ENCODE peak calls at places on chromosomes 6 and 20, in seven cellular contexts. One of them, this sample, is unnamed.

GRCh38 chr6:31892821-31893220 is 4.7 kb downstream of the EHMT2 start:
- DNase-seq in neuronal stem cell: no peak
- DNase-seq in IMR-90: no peak
- DNase-seq in mesendoderm: no peak
- DNase-seq in mesenchymal stem cell: no peak
- DNase-seq in H1: no peak
- DNase-seq in trophoblast cell: no peak
- DNase-seq in this sample: no peak

GRCh38 chr20:33785503-33785902 is 25.6 kb upstream of the CHMP4B start:
- DNase-seq in neuronal stem cell: no peak
- DNase-seq in IMR-90: no peak
- DNase-seq in mesendoderm: no peak
- DNase-seq in mesenchymal stem cell: no peak
- DNase-seq in H1: no peak
- DNase-seq in trophoblast cell: no peak
- DNase-seq in this sample: no peak

GRCh38 chr20:24708411-24709295 is 239.2 kb downstream of the SYNDIG1 start:
- DNase-seq in neuronal stem cell: no peak
- DNase-seq in IMR-90: peak; percentile 4
- DNase-seq in mesendoderm: no peak
- DNase-seq in mesenchymal stem cell: no peak
- DNase-seq in H1: no peak
- DNase-seq in trophoblast cell: no peak
- DNase-seq in this sample: no peak

GRCh38 chr6:90860822-90861601 is 274.1 kb upstream of the MAP3K7 start:
- DNase-seq in neuronal stem cell: no peak
- DNase-seq in IMR-90: peak; percentile 15
- DNase-seq in mesendoderm: peak; percentile 44
- DNase-seq in mesenchymal stem cell: no peak
- DNase-seq in H1: no peak
- DNase-seq in trophoblast cell: no peak
- DNase-seq in this sample: no peak

GRCh38 chr6:54057068-54057467 is 54.2 kb upstream of the MLIP start:
- DNase-seq in neuronal stem cell: no peak
- DNase-seq in IMR-90: no peak
- DNase-seq in mesendoderm: no peak
- DNase-seq in mesenchymal stem cell: no peak
- DNase-seq in H1: no peak
- DNase-seq in trophoblast cell: no peak
- DNase-seq in this sample: no peak

GRCh38 chr6:13146429-13146828 is 181.9 kb downstream of the TBC1D7 start:
- DNase-seq in neuronal stem cell: no peak
- DNase-seq in IMR-90: no peak
- DNase-seq in mesendoderm: no peak
- DNase-seq in mesenchymal stem cell: no peak
- DNase-seq in H1: no peak
- DNase-seq in trophoblast cell: no peak
- DNase-seq in this sample: no peak

GRCh38 chr6:8658391-8658790 is 223.0 kb upstream of the SLC35B3 start:
- DNase-seq in neuronal stem cell: no peak
- DNase-seq in IMR-90: no peak
- DNase-seq in mesendoderm: no peak
- DNase-seq in mesenchymal stem cell: no peak
- DNase-seq in H1: no peak
- DNase-seq in trophoblast cell: no peak
- DNase-seq in this sample: no peak

GRCh38 chr6:137229075-137229759 is 10.0 kb upstream of the IFNGR1 start:
- DNase-seq in neuronal stem cell: no peak
- DNase-seq in IMR-90: no peak
- DNase-seq in mesendoderm: no peak
- DNase-seq in mesenchymal stem cell: no peak
- DNase-seq in H1: no peak
- DNase-seq in trophoblast cell: no peak
- DNase-seq in this sample: no peak

GRCh38 chr6:122833229-122833556 is 44.1 kb downstream of the SMPDL3A start:
- DNase-seq in neuronal stem cell: peak; percentile 58
- DNase-seq in IMR-90: no peak
- DNase-seq in mesendoderm: no peak
- DNase-seq in mesenchymal stem cell: no peak
- DNase-seq in H1: no peak
- DNase-seq in trophoblast cell: no peak
- DNase-seq in this sample: peak; percentile 57

GRCh38 chr20:19688031-19688806 is 69.8 kb upstream of the RIN2 start:
- DNase-seq in neuronal stem cell: no peak
- DNase-seq in IMR-90: peak; percentile 92
- DNase-seq in mesendoderm: peak; percentile 79
- DNase-seq in mesenchymal stem cell: peak; percentile 87
- DNase-seq in H1: peak; percentile 34
- DNase-seq in trophoblast cell: peak; percentile 58
- DNase-seq in this sample: peak; percentile 79

GRCh38 chr6:52839124-52840055 is 1.2 kb downstream of the GSTA5 start:
- DNase-seq in neuronal stem cell: peak; percentile 48
- DNase-seq in IMR-90: peak; percentile 62
- DNase-seq in mesendoderm: peak; percentile 93
- DNase-seq in mesenchymal stem cell: peak; percentile 75
- DNase-seq in H1: peak; percentile 50
- DNase-seq in trophoblast cell: peak; percentile 86
- DNase-seq in this sample: peak; percentile 82

GRCh38 chr6:130359736-130360135 is 6.1 kb upstream of the TMEM200A start:
- DNase-seq in neuronal stem cell: no peak
- DNase-seq in IMR-90: no peak
- DNase-seq in mesendoderm: no peak
- DNase-seq in mesenchymal stem cell: no peak
- DNase-seq in H1: no peak
- DNase-seq in trophoblast cell: no peak
- DNase-seq in this sample: no peak

GRCh38 chr6:7254980-7255825 is 57.8 kb downstream of the SSR1 start:
- DNase-seq in neuronal stem cell: no peak
- DNase-seq in IMR-90: no peak
- DNase-seq in mesendoderm: no peak
- DNase-seq in mesenchymal stem cell: no peak
- DNase-seq in H1: no peak
- DNase-seq in trophoblast cell: no peak
- DNase-seq in this sample: no peak

GRCh38 chr6:90135672-90136071 is 161.0 kb downstream of the BACH2 start:
- DNase-seq in neuronal stem cell: no peak
- DNase-seq in IMR-90: peak; percentile 90
- DNase-seq in mesendoderm: no peak
- DNase-seq in mesenchymal stem cell: peak; percentile 48
- DNase-seq in H1: no peak
- DNase-seq in trophoblast cell: no peak
- DNase-seq in this sample: no peak

GRCh38 chr20:8901237-8902025 is 167.5 kb upstream of the PLCB4 start:
- DNase-seq in neuronal stem cell: no peak
- DNase-seq in IMR-90: no peak
- DNase-seq in mesendoderm: no peak
- DNase-seq in mesenchymal stem cell: no peak
- DNase-seq in H1: no peak
- DNase-seq in trophoblast cell: no peak
- DNase-seq in this sample: no peak

GRCh38 chr6:85747654-85748053 is 105.0 kb upstream of the SYNCRIP start:
- DNase-seq in neuronal stem cell: no peak
- DNase-seq in IMR-90: peak; percentile 84
- DNase-seq in mesendoderm: no peak
- DNase-seq in mesenchymal stem cell: peak; percentile 10
- DNase-seq in H1: no peak
- DNase-seq in trophoblast cell: no peak
- DNase-seq in this sample: no peak

GRCh38 chr20:61580958-61581824 is 329.1 kb downstream of the CDH4 start:
- DNase-seq in neuronal stem cell: no peak
- DNase-seq in IMR-90: no peak
- DNase-seq in mesendoderm: peak; percentile 13
- DNase-seq in mesenchymal stem cell: no peak
- DNase-seq in H1: no peak
- DNase-seq in trophoblast cell: no peak
- DNase-seq in this sample: no peak

GRCh38 chr20:57134804-57135203 is 131.6 kb downstream of the BMP7 start:
- DNase-seq in neuronal stem cell: no peak
- DNase-seq in IMR-90: no peak
- DNase-seq in mesendoderm: no peak
- DNase-seq in mesenchymal stem cell: no peak
- DNase-seq in H1: no peak
- DNase-seq in trophoblast cell: no peak
- DNase-seq in this sample: no peak
- H3K23ac ChIP-seq in neuronal stem cell: no peak overlapping the region
- H3K23ac ChIP-seq in IMR-90: no peak overlapping the region
- H3K23ac ChIP-seq in mesendoderm: no peak overlapping the region
- H3K23ac ChIP-seq in mesenchymal stem cell: no peak overlapping the region
- H3K23ac ChIP-seq in H1: no peak overlapping the region
- H3K23ac ChIP-seq in trophoblast cell: no peak overlapping the region
- H3K23ac ChIP-seq in this sample: no peak overlapping the region

GRCh38 chr6:40077315-40077714 is 143.1 kb upstream of the MOCS1 start:
- DNase-seq in neuronal stem cell: no peak
- DNase-seq in IMR-90: no peak
- DNase-seq in mesendoderm: no peak
- DNase-seq in mesenchymal stem cell: no peak
- DNase-seq in H1: no peak
- DNase-seq in trophoblast cell: peak; percentile 46
- DNase-seq in this sample: no peak

GRCh38 chr6:40074292-40075050 is 140.2 kb upstream of the MOCS1 start:
- DNase-seq in neuronal stem cell: no peak
- DNase-seq in IMR-90: no peak
- DNase-seq in mesendoderm: no peak
- DNase-seq in mesenchymal stem cell: no peak
- DNase-seq in H1: no peak
- DNase-seq in trophoblast cell: peak; percentile 15
- DNase-seq in this sample: no peak

GRCh38 chr6:40075051-40075445 is 140.8 kb upstream of the MOCS1 start:
- DNase-seq in neuronal stem cell: no peak
- DNase-seq in IMR-90: no peak
- DNase-seq in mesendoderm: no peak
- DNase-seq in mesenchymal stem cell: no peak
- DNase-seq in H1: no peak
- DNase-seq in trophoblast cell: no peak
- DNase-seq in this sample: no peak
- H3K23ac ChIP-seq in neuronal stem cell: no peak overlapping the region
- H3K23ac ChIP-seq in IMR-90: no peak overlapping the region
- H3K23ac ChIP-seq in mesendoderm: no peak overlapping the region
- H3K23ac ChIP-seq in mesenchymal stem cell: no peak overlapping the region
- H3K23ac ChIP-seq in H1: no peak overlapping the region
- H3K23ac ChIP-seq in trophoblast cell: no peak overlapping the region
- H3K23ac ChIP-seq in this sample: no peak overlapping the region

GRCh38 chr6:168322966-168323365 is 3.4 kb upstream of the DACT2 start:
- DNase-seq in neuronal stem cell: no peak
- DNase-seq in IMR-90: no peak
- DNase-seq in mesendoderm: no peak
- DNase-seq in mesenchymal stem cell: no peak
- DNase-seq in H1: no peak
- DNase-seq in trophoblast cell: peak; percentile 57
- DNase-seq in this sample: no peak
- H3K23ac ChIP-seq in neuronal stem cell: no peak overlapping the region
- H3K23ac ChIP-seq in IMR-90: no peak overlapping the region
- H3K23ac ChIP-seq in mesendoderm: no peak overlapping the region
- H3K23ac ChIP-seq in mesenchymal stem cell: no peak overlapping the region
- H3K23ac ChIP-seq in H1: no peak overlapping the region
- H3K23ac ChIP-seq in trophoblast cell: no peak overlapping the region
- H3K23ac ChIP-seq in this sample: no peak overlapping the region

DNA sequence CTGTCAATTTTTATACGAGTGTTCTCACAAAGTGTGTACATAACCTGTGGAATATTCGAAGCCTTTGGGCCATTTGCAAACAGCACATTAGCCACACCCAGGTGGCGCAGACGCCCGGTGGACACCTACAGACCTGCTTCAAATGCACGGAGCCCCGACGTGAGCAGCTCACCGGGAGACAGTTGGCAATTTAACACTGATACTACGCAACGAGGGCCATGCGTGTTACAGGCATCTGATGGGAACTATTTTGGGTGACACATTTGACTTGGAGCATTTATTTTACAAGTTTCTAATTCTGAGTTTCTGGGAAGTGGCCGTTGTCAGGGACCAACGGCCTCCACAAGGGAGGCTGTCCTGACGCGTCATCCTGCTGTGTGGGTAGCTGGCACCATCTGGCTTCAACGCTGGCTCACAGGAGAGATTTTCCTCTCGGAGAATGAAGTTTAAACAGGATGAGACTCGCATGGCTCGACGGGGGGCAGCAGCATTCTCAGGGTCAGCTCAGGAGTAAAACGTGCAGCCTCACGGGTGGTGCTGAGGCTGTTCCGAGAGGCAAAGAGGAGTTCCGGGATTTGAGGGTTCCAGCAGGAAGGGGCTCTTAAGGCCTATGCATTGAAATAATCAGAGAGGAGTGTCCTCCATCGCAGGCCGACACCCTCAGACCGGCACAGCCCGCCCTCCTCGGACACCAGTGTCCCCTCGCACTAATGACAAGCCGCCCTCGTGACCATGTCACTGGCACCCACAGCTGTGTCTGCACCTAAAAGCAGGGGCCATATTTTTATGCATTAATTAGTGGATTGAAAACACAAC is 207.4 kb downstream of the DLL1 start:
- DNase-seq in neuronal stem cell: no peak
- DNase-seq in IMR-90: no peak
- DNase-seq in mesendoderm: no peak
- DNase-seq in mesenchymal stem cell: no peak
- DNase-seq in H1: no peak
- DNase-seq in trophoblast cell: no peak
- DNase-seq in this sample: no peak
- H3K23ac ChIP-seq in neuronal stem cell: no peak overlapping the region
- H3K23ac ChIP-seq in IMR-90: no peak overlapping the region
- H3K23ac ChIP-seq in mesendoderm: no peak overlapping the region
- H3K23ac ChIP-seq in mesenchymal stem cell: no peak overlapping the region
- H3K23ac ChIP-seq in H1: no peak overlapping the region
- H3K23ac ChIP-seq in trophoblast cell: no peak overlapping the region
- H3K23ac ChIP-seq in this sample: no peak overlapping the region

DNA sequence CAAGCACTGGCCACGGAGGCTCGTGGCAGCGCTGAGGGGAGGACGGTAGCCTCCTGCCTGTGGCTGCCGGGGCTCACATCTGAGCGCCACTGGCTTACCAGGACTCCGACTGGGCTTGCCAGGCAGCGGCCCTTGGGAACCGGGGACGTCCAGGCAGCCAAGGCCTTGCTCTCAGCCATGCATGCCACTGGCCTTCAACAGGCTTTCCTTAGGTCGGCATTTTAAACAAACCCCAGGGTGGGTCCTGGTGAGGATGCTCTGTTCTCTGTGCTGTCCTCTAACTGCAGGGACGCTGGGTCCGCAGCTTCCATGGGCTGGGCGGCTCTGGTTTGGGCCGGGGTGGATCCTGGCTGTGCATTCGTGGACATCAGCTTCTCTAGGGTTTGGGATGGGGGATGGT is 59.1 kb upstream of the BHLHE23 start:
- DNase-seq in neuronal stem cell: no peak
- DNase-seq in IMR-90: no peak
- DNase-seq in mesendoderm: no peak
- DNase-seq in mesenchymal stem cell: no peak
- DNase-seq in H1: no peak
- DNase-seq in trophoblast cell: no peak
- DNase-seq in this sample: no peak
- H3K23ac ChIP-seq in neuronal stem cell: peak overlapping the region; percentile 11
- H3K23ac ChIP-seq in IMR-90: no peak overlapping the region
- H3K23ac ChIP-seq in mesendoderm: no peak overlapping the region
- H3K23ac ChIP-seq in mesenchymal stem cell: no peak overlapping the region
- H3K23ac ChIP-seq in H1: no peak overlapping the region
- H3K23ac ChIP-seq in trophoblast cell: no peak overlapping the region
- H3K23ac ChIP-seq in this sample: no peak overlapping the region